ENCODE peak calls at places on chromosomes 1 and 21, in four cellular contexts. H, V, N and I are unnamed samples.
A peak's percentile ranks its signal among the peaks of the same experiment; 100 is the strongest.

GRCh38 chr1:68234094-68234493 is 1.8 kb upstream of the WLS start:
- DNase-seq in H (no peak), V (no peak), N (no peak), I (no peak)

GRCh38 chr1:163315773-163316374 is 5.9 kb upstream of the NUF2 start:
- DNase-seq in V (no peak), N (peak; percentile 24), H (peak; percentile 33), I (no peak)

GRCh38 chr1:154847891-154848290 is 22.2 kb downstream of the KCNN3 start:
- DNase-seq in N (no peak), V (peak; percentile 46), H (no peak), I (no peak)

GRCh38 chr1:81305997-81306452 is 494.7 kb upstream of the ADGRL2 start:
- DNase-seq in N (peak; percentile 23), H (peak; percentile 45), V (peak; percentile 23), I (peak; percentile 14)

GRCh38 chr1:117967472-117967871 is 37.9 kb downstream of the WDR3 start:
- DNase-seq in N (no peak), H (peak; percentile 14), V (no peak), I (no peak)

GRCh38 chr1:52348704-52349301 is 17.2 kb downstream of the CC2D1B start:
- DNase-seq in V (no peak), H (no peak), N (no peak), I (no peak)

GRCh38 chr1:25462732-25463131 is 32.0 kb downstream of the MACO1 start:
- DNase-seq in V (no peak), H (no peak), N (peak; percentile 28), I (no peak)

GRCh38 chr1:6113116-6113515 is 67.0 kb downstream of the CHD5 start:
- DNase-seq in H (no peak), V (no peak), N (no peak), I (no peak)

GRCh38 chr1:154793674-154794073 is 76.4 kb downstream of the KCNN3 start:
- DNase-seq in V (no peak), H (no peak), N (no peak), I (no peak)

GRCh38 chr1:90000934-90001676 is 6.2 kb downstream of the ZNF326 start:
- DNase-seq in H (no peak), V (no peak), N (no peak), I (no peak)

GRCh38 chr1:227723474-227723873 is 11.6 kb downstream of the JMJD4 start:
- DNase-seq in H (no peak), V (no peak), N (no peak), I (no peak)

GRCh38 chr1:233304489-233305102 is 9.1 kb upstream of the PCNX2 start:
- DNase-seq in N (no peak), H (no peak), V (no peak), I (no peak)

GRCh38 chr1:85135456-85135798 is 65.4 kb downstream of the SYDE2 start:
- DNase-seq in H (no peak), V (no peak), N (peak; percentile 31), I (no peak)

GRCh38 chr1:233625087-233625486 is 11.2 kb downstream of the KCNK1 start:
- DNase-seq in N (peak; percentile 79), H (no peak), V (no peak), I (no peak)

GRCh38 chr1:71014110-71014509 is 33.5 kb downstream of the PTGER3 start:
- DNase-seq in N (no peak), V (no peak), H (no peak), I (no peak)

GRCh38 chr1:15948091-15948591 is 27.8 kb downstream of the ZBTB17 start:
- DNase-seq in V (no peak), N (no peak), H (no peak), I (no peak)

GRCh38 chr1:151611288-151611790 is 511 bp upstream of the SNX27 start:
- DNase-seq in H (no peak), V (no peak), N (no peak), I (peak; percentile 29)

GRCh38 chr1:19596719-19597462 is 47.2 kb upstream of the NBL1 start:
- DNase-seq in H (peak; percentile 95), V (peak; percentile 94), N (peak; percentile 98), I (peak; percentile 84)

GRCh38 chr1:19602486-19602885 is 41.6 kb upstream of the NBL1 start:
- DNase-seq in N (no peak), H (no peak), V (no peak), I (no peak)

GRCh38 chr1:19596065-19596718 is 47.9 kb upstream of the NBL1 start:
- DNase-seq in V (no peak), H (no peak), N (no peak), I (no peak)

GRCh38 chr1:19597463-19598309 is 46.4 kb upstream of the NBL1 start:
- DNase-seq in V (no peak), H (no peak), N (peak; percentile 56), I (no peak)

DNA sequence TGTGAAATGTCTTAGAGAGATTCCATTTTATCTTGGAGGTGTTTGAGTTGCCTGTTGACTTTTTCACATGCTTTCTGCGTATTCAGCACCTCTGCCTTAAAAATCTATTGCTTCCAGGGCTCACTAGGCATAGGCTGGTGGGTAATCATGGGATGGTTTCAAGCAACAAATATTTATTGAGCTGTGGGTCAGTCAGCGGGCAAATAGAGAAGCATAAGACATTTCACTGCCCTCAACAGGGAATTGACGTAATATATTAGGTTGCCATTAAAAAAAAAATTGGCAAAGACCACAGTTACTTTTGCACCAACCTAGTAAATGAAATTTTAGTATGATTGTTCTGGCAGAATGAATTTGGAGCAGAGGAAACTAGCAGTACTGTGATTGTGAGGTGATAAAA is 44.3 kb upstream of the NBL1 start:
- DNase-seq in H (no peak), N (no peak), V (no peak), I (no peak)
- H3K27ac ChIP-seq in H (no peak overlapping the region), N (no peak overlapping the region), V (no peak overlapping the region), I (no peak overlapping the region)

GRCh38 chr1:19407494-19408096 is 77.7 kb downstream of the CAPZB start:
- DNase-seq in H (no peak), V (no peak), N (no peak), I (no peak)
- H3K27ac ChIP-seq in H (peak overlapping the region; percentile 96), V (no peak overlapping the region), N (no peak overlapping the region), I (no peak overlapping the region)

DNA sequence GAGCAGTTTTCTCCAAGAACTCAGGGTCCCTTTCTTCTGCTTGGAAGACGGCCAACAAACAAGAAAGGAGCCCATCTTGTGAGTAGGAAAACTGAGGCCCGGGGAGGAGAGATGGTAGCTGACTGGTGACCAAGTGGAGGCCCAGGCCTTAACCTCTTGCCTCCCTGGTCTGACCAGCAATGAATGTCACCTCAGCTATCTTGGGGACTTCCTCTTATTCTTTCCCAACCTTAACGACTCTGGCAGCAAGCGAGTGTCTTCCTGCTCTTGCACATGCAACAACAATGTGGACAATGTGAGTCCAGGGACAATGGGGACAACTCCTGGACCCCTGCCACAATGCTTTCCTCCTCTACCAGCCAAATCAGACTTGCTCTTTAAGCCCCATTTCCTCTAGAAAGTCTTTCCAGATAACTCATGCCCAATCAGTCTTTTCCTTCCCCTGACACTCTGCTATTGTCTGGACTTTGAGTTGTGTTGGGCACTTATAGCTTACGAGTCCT is 12.6 kb downstream of the HSPG2 start:
- DNase-seq in V (no peak), H (no peak), N (no peak), I (no peak)
- H3K27ac ChIP-seq in V (no peak overlapping the region), H (no peak overlapping the region), N (peak overlapping the region; percentile 88), I (no peak overlapping the region)

GRCh38 chr21:42618713-42619112 is 34.7 kb upstream of the PDE9A start:
- DNase-seq in N (no peak), H (no peak), V (no peak), I (no peak)

GRCh38 chr21:42616366-42617340 is 36.8 kb upstream of the PDE9A start:
- DNase-seq in N (no peak), H (no peak), V (no peak), I (no peak)

GRCh38 chr21:42615924-42616323 is 37.5 kb upstream of the PDE9A start:
- DNase-seq in N (no peak), H (no peak), V (no peak), I (no peak)

GRCh38 chr21:42619841-42620240 is 33.6 kb upstream of the PDE9A start:
- DNase-seq in H (no peak), N (no peak), V (no peak), I (no peak)

DNA sequence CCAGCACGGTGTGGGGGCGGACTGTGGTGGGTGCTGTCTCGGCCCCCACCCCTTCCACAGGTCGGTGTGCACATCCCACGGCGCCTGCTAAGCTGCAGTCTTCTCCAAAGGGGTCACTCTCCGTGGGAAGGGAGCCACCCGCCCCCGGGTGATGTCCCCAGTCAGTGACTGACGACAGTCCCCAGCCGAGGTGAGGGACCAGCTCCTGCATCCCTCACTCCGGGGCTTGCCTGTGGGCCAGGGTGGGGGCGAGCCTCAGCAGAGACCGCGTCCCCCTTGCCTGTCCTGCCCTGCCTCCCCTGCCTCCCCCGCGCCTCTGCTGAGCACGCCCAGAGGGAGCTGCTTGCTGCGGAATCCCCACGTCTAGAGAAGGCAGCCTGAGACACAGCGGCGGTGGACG is 35.9 kb upstream of the PDE9A start:
- DNase-seq in V (no peak), H (no peak), N (no peak), I (no peak)
- H3K27ac ChIP-seq in V (no peak overlapping the region), H (no peak overlapping the region), N (no peak overlapping the region), I (no peak overlapping the region)

DNA sequence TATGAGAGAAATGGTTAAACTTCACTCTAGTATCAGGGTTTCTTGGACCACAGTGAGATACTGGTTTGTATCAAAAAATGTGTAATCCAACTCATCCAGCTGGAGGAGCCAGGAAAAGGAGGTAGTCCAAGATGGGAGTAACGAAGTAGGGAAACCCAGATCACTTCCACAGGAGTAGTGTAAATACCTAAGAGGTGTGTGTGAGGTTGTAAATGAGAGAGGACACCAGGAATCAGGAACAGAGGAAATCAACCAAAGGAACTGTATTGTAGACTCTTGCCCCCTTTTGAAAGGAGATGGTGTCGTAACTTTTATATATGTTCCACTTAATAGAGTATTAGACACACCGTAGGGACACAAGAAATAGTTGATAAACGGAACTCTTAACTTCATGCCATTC is 19.7 kb upstream of the TLCD4 start:
- DNase-seq in N (no peak), V (no peak), H (no peak), I (no peak)
- H3K27ac ChIP-seq in N (no peak overlapping the region), V (no peak overlapping the region), H (no peak overlapping the region), I (no peak overlapping the region)

GRCh38 chr1:26554781-26555180 is 25.2 kb downstream of the RPS6KA1 start:
- DNase-seq in N (no peak), V (no peak), H (no peak), I (no peak)

GRCh38 chr1:26556041-26556440 is 26.5 kb downstream of the RPS6KA1 start:
- DNase-seq in V (peak; percentile 57), N (no peak), H (no peak), I (no peak)

GRCh38 chr1:26555550-26555981 is 26.0 kb downstream of the RPS6KA1 start:
- DNase-seq in H (no peak), N (no peak), V (peak; percentile 94), I (no peak)

GRCh38 chr1:26558649-26559048 is 29.1 kb downstream of the RPS6KA1 start:
- DNase-seq in V (no peak), N (no peak), H (no peak), I (no peak)

GRCh38 chr1:26557078-26557477 is 27.5 kb downstream of the RPS6KA1 start:
- DNase-seq in H (no peak), V (no peak), N (no peak), I (no peak)
- H3K27ac ChIP-seq in H (no peak overlapping the region), V (peak overlapping the region; percentile 100), N (no peak overlapping the region), I (no peak overlapping the region)

DNA sequence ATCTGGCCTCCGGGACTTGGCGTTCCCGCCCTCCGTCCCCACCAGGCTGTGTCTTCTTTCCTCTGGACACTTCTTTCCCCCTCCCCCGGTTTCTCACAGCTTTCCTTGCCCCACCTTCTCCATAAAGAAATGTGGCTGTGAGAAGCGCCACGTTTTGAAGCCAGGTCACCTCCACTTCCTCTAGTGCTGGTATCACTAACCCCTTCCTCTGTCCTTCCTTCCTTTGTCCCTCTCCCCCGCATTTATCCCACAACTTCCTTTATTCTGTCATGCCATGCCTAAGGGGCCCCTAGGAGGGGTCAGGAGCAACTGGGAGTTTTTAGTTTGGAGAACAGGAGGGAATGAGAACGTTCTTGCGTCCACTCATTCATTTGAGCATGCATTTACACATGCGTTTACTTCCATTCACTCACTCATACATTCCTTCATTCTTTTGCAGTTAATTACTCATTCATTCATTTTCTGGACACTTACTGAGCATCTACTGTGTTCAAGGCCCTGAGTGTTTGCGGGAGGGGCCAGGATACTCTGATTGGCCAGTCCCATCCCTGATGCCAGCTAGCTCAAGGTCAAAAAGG is 5.0 kb upstream of the ACOT11 start:
- DNase-seq in H (no peak), N (no peak), V (no peak), I (no peak)
- H3K27ac ChIP-seq in H (no peak overlapping the region), N (peak overlapping the region; percentile 69), V (no peak overlapping the region), I (peak overlapping the region; percentile 85)